ENCODE peak calls at places on chromosomes 4 and X, in eight cellular contexts. W, Y, M, E, I, T, K and S are unnamed samples.
A peak's percentile ranks its signal among the peaks of the same experiment; 100 is the strongest.

GRCh38 chr4:139582044-139582443 is 26.0 kb upstream of the SETD7 start:
- DNase-seq in W (no peak), Y (no peak), M (no peak), E (no peak), I (no peak), T (no peak), K (no peak), S (no peak)

GRCh38 chr4:108512615-108513505 is 107.5 kb upstream of the RPL34 start:
- DNase-seq in W (peak; percentile 26), Y (peak; percentile 64), M (no peak), E (no peak), I (no peak), T (no peak), K (peak; percentile 81), S (peak; percentile 51)

GRCh38 chrX:155009994-155010472 is 12.5 kb downstream of the F8 start:
- DNase-seq in W (peak; percentile 27), Y (peak; percentile 32), M (no peak), E (no peak), I (no peak), T (no peak), K (no peak), S (no peak)

GRCh38 chr4:70365479-70365878 is 4.9 kb downstream of the SMR3A start:
- DNase-seq in W (no peak), Y (no peak), M (no peak), E (no peak), I (no peak), T (no peak), K (no peak), S (no peak)

GRCh38 chrX:9538544-9539045 is 73.7 kb downstream of the TBL1X start:
- DNase-seq in W (no peak), Y (no peak), M (no peak), E (no peak), I (no peak), T (no peak), K (no peak), S (no peak)

GRCh38 chrX:50152421-50152820 is 48.4 kb downstream of the AKAP4 start:
- DNase-seq in W (no peak), Y (no peak), M (no peak), E (no peak), I (no peak), T (no peak), K (no peak), S (no peak)

GRCh38 chr4:128379860-128380259 is 92.2 kb upstream of the PGRMC2 start:
- DNase-seq in W (peak; percentile 38), Y (peak; percentile 53), M (no peak), E (peak; percentile 49), I (no peak), T (no peak), K (peak; percentile 38), S (no peak)

GRCh38 chr4:38688676-38689355 is 24.8 kb downstream of the KLF3 start:
- DNase-seq in W (no peak), Y (no peak), M (no peak), E (peak; percentile 46), I (no peak), T (no peak), K (no peak), S (no peak)

GRCh38 chr4:24482871-24483270 is 101.5 kb downstream of the DHX15 start:
- DNase-seq in W (no peak), Y (no peak), M (no peak), E (no peak), I (no peak), T (no peak), K (peak; percentile 19), S (no peak)

GRCh38 chr4:53974561-53974960 is 89.8 kb downstream of the CHIC2 start:
- DNase-seq in W (no peak), Y (no peak), M (no peak), E (no peak), I (no peak), T (no peak), K (no peak), S (no peak)

GRCh38 chrX:53481093-53481492 is 46.9 kb upstream of the HSD17B10 start:
- DNase-seq in W (no peak), Y (no peak), M (no peak), E (no peak), I (no peak), T (no peak), K (no peak), S (no peak)

GRCh38 chr4:169397762-169398161 is 127.0 kb upstream of the SH3RF1 start:
- DNase-seq in W (no peak), Y (no peak), M (no peak), E (no peak), I (no peak), T (no peak), K (no peak), S (no peak)

GRCh38 chr4:56863441-56864129 is 42.1 kb upstream of the SPINK2 start:
- DNase-seq in W (no peak), Y (no peak), M (peak; percentile 25), E (no peak), I (no peak), T (no peak), K (no peak), S (no peak)

GRCh38 chr4:41744572-41745291 is 3.8 kb downstream of the PHOX2B start:
- DNase-seq in W (no peak), Y (no peak), M (no peak), E (no peak), I (no peak), T (no peak), K (no peak), S (no peak)

GRCh38 chrX:8913665-8914409 is 112.7 kb upstream of the FAM9A start:
- DNase-seq in W (peak; percentile 53), Y (peak; percentile 48), M (no peak), E (no peak), I (no peak), T (no peak), K (no peak), S (no peak)

GRCh38 chrX:56995271-56995994 is at the start of gene SPIN3:
- DNase-seq in W (peak; percentile 80), Y (peak; percentile 88), M (peak; percentile 84), E (peak; percentile 87), I (peak; percentile 73), T (peak; percentile 86), K (peak; percentile 90), S (peak; percentile 64)

GRCh38 chrX:45622538-45622937 is 421.9 kb upstream of the DIPK2B start:
- DNase-seq in W (no peak), Y (no peak), M (no peak), E (no peak), I (no peak), T (no peak), K (no peak), S (no peak)

DNA sequence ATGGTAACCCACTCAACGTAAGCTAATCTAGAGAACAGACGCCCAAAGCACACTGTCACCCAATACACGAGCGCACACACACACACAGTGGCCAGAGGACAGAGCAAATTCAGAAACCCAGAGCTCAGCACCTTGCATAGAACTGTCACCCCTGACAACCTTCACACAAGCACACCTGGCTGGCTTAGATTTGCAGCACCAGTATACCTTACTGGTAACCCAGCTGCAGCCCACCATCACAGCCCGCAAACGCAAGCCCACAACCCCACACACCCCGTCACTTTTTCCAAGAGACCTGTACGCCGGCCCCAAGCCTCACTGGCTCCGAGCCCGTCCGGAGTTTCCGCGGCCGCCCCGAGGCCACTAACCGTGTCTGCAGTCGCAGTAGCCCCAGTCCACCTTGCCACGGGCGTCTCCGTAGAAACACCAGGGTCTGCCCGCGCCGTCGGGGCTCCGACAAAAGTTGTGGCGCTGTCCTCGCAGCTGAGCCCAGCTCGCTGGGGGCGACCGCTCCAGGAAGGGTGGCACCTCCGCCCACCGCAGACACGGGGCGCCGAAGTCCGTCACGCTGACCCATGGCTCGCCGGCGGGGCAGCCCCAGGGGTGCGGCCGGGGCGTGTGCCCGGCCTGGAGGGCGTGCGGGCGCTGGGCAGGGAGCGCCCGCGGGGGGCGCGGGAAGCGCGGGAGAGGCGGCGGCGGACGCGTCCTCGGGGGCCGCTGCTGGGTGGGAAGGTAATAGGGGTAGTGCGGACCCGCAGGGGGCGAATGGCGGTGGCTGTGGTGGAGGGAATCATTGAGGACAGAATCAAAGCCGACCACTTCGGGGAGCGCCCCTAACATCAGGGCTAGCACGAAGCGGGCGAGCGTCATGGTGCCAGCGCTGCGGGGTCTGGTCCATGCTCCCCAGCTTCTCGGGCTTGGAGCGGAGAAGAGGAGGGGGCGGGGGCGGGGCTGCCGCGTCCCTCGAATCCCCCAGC is 664 bp downstream of the PRSS12 start:
- DNase-seq in W (no peak), Y (no peak), M (peak; percentile 14), E (peak; percentile 66), I (peak; percentile 48), T (peak; percentile 74), K (peak; percentile 45), S (no peak)
- H3K4me3 ChIP-seq in W (peak overlapping the region; percentile 38), Y (no peak overlapping the region), M (no peak overlapping the region), E (peak overlapping the region; percentile 63), I (peak overlapping the region; percentile 75), T (peak overlapping the region; percentile 43), K (peak overlapping the region; percentile 45), S (peak overlapping the region; percentile 29)

DNA sequence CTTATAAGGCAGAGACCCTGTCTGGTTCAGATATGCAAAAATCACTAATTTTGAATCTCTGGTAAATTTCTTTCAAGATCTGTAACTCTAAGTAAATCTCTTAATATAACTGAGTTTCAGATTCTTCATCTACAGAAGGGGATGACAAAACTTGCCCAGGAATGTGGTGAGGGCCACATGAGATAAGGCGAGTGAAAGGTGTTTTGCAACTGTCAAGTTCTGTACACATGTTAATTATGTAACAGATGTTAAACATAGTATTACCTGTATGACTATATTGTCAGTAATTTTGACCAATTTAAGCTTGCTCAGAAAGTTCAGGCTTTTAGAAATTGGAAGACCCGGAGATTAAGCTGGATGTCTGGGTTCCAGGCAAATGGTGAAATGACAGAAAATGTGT is 549 bp upstream of the GLRB start:
- DNase-seq in W (no peak), Y (no peak), M (no peak), E (no peak), I (no peak), T (no peak), K (no peak), S (no peak)
- H3K4me3 ChIP-seq in W (peak overlapping the region; percentile 60), Y (no peak overlapping the region), M (no peak overlapping the region), E (peak overlapping the region; percentile 61), I (no peak overlapping the region), T (no peak overlapping the region), K (peak overlapping the region; percentile 83), S (no peak overlapping the region)

GRCh38 chrX:40154853-40155616 is 57.3 kb upstream of the BCOR start:
- DNase-seq in W (peak; percentile 86), Y (peak; percentile 87), M (no peak), E (peak; percentile 76), I (no peak), T (peak; percentile 87), K (peak; percentile 95), S (peak; percentile 46)

GRCh38 chrX:40156472-40157227 is 58.9 kb upstream of the BCOR start:
- DNase-seq in W (no peak), Y (no peak), M (no peak), E (no peak), I (no peak), T (no peak), K (no peak), S (no peak)

GRCh38 chrX:40157228-40158035 is 59.7 kb upstream of the BCOR start:
- DNase-seq in W (no peak), Y (no peak), M (no peak), E (no peak), I (no peak), T (no peak), K (no peak), S (no peak)

GRCh38 chrX:40154229-40154852 is 56.6 kb upstream of the BCOR start:
- DNase-seq in W (no peak), Y (peak; percentile 73), M (no peak), E (no peak), I (no peak), T (no peak), K (peak; percentile 86), S (no peak)

GRCh38 chrX:40155617-40156471 is 58.1 kb upstream of the BCOR start:
- DNase-seq in W (no peak), Y (no peak), M (no peak), E (no peak), I (no peak), T (no peak), K (no peak), S (no peak)
- H3K4me3 ChIP-seq in W (peak overlapping the region; percentile 45), Y (no peak overlapping the region), M (peak overlapping the region; percentile 43), E (peak overlapping the region; percentile 52), I (peak overlapping the region; percentile 62), T (peak overlapping the region; percentile 42), K (peak overlapping the region; percentile 43), S (no peak overlapping the region)

GRCh38 chrX:2875798-2876399 is 47.2 kb downstream of the GYG2 start:
- DNase-seq in W (no peak), Y (no peak), M (no peak), E (no peak), I (no peak), T (no peak), K (no peak), S (no peak)
- H3K4me3 ChIP-seq in W (no peak overlapping the region), Y (no peak overlapping the region), M (no peak overlapping the region), E (no peak overlapping the region), I (no peak overlapping the region), T (no peak overlapping the region), K (no peak overlapping the region), S (no peak overlapping the region)